ENCODE peak calls at places on chromosome 14, in four cellular contexts. M is NB4, F is astrocyte of the cerebellum, Q is H9. N is an unnamed sample.

GRCh38 chr14:57870686-57871457 is 5.0 kb upstream of the SLC35F4 start:
- DNase-seq in F (no peak), M (no peak), Q (no peak), N (no peak)

GRCh38 chr14:38867561-38868150 is 235.4 kb downstream of the SEC23A start:
- DNase-seq in Q (peak; percentile 78), M (peak; percentile 75), F (peak; percentile 86), N (peak; percentile 84)

GRCh38 chr14:49879683-49880204 is 13.1 kb upstream of the ARF6 start:
- DNase-seq in Q (peak; percentile 87), M (peak; percentile 87), F (no peak), N (peak; percentile 88)

GRCh38 chr14:52043690-52044089 is 25.2 kb downstream of the NID2 start:
- DNase-seq in F (no peak), Q (peak; percentile 74), M (peak; percentile 25), N (peak; percentile 39)

GRCh38 chr14:22465201-22465835 is 123.7 kb downstream of the DAD1 start:
- DNase-seq in F (no peak), Q (no peak), M (no peak), N (no peak)

GRCh38 chr14:100761481-100761880 is 34.8 kb downstream of the DLK1 start:
- DNase-seq in Q (no peak), F (peak; percentile 27), M (peak; percentile 10), N (no peak)

GRCh38 chr14:75184039-75184438 is 7.6 kb upstream of the TMED10 start:
- DNase-seq in F (no peak), M (no peak), Q (no peak), N (no peak)

GRCh38 chr14:85934123-85934885 is 404.4 kb downstream of the FLRT2 start:
- DNase-seq in Q (no peak), M (peak; percentile 73), F (no peak), N (peak; percentile 81)

GRCh38 chr14:99511421-99512109 is 30.4 kb downstream of the CCNK start:
- DNase-seq in Q (no peak), F (no peak), M (no peak), N (no peak)

GRCh38 chr14:29806124-29806517 is 121.5 kb downstream of the PRKD1 start:
- DNase-seq in F (no peak), M (no peak), Q (no peak), N (no peak)

GRCh38 chr14:77872971-77873370 is 73.1 kb downstream of the ADCK1 start:
- DNase-seq in M (no peak), F (no peak), Q (no peak), N (no peak)

GRCh38 chr14:77707355-77707723 is 484 bp downstream of the ALKBH1 start:
- DNase-seq in F (peak; percentile 11), Q (no peak), M (peak; percentile 56), N (peak; percentile 19)

GRCh38 chr14:51616724-51617409 is 34.8 kb upstream of the FRMD6 start:
- DNase-seq in M (no peak), Q (no peak), F (peak; percentile 94), N (no peak)

GRCh38 chr14:24196071-24197061 is 1.1 kb upstream of the TM9SF1 start:
- DNase-seq in F (no peak), Q (no peak), M (peak; percentile 68), N (peak; percentile 75)

GRCh38 chr14:52325632-52326031 is 11.5 kb downstream of the PTGER2 start:
- DNase-seq in Q (no peak), M (no peak), F (peak; percentile 62), N (no peak)

GRCh38 chr14:90419200-90419599 is 22.4 kb downstream of the CALM1 start:
- DNase-seq in Q (no peak), M (no peak), F (peak; percentile 88), N (no peak)

GRCh38 chr14:61578745-61579144 is 116.6 kb upstream of the HIF1A start:
- DNase-seq in M (peak; percentile 29), F (no peak), Q (no peak), N (no peak)

GRCh38 chr14:51328089-51328941 is 88.3 kb downstream of the TMX1 start:
- DNase-seq in M (no peak), Q (no peak), F (peak; percentile 62), N (peak; percentile 9)

GRCh38 chr14:96225745-96226151 is 21.1 kb downstream of the BDKRB2 start:
- DNase-seq in F (no peak), Q (peak; percentile 87), M (no peak), N (no peak)

GRCh38 chr14:77139540-77140342 is 1.9 kb downstream of the ZDHHC22 start:
- DNase-seq in F (no peak), M (peak; percentile 74), Q (peak; percentile 91), N (peak; percentile 34)

GRCh38 chr14:70576891-70577290 is 23.6 kb downstream of the MED6 start:
- DNase-seq in F (no peak), Q (no peak), M (no peak), N (no peak)

GRCh38 chr14:105398726-105399440 is 545 bp downstream of the TEX22 start:
- DNase-seq in F (no peak), M (peak; percentile 87), Q (peak; percentile 51), N (peak; percentile 79)

GRCh38 chr14:74281069-74281468 is 21.7 kb downstream of the ABCD4 start:
- DNase-seq in M (no peak), F (no peak), Q (no peak), N (no peak)

GRCh38 chr14:55707365-55707804 is 127.4 kb downstream of the KTN1 start:
- DNase-seq in F (peak; percentile 55), M (peak; percentile 39), Q (no peak), N (peak; percentile 17)

GRCh38 chr14:25411933-25412757 is 362.2 kb upstream of the STXBP6 start:
- DNase-seq in F (no peak), M (peak; percentile 2), Q (peak; percentile 77), N (no peak)

GRCh38 chr14:25406818-25407217 is 356.9 kb upstream of the STXBP6 start:
- DNase-seq in Q (peak; percentile 56), M (peak; percentile 67), F (no peak), N (peak; percentile 11)
- TF ChIP-seq CTCF in Q (peak; percentile 76), M (peak; percentile 70), F (peak; percentile 16), N (peak; percentile 12)

DNA sequence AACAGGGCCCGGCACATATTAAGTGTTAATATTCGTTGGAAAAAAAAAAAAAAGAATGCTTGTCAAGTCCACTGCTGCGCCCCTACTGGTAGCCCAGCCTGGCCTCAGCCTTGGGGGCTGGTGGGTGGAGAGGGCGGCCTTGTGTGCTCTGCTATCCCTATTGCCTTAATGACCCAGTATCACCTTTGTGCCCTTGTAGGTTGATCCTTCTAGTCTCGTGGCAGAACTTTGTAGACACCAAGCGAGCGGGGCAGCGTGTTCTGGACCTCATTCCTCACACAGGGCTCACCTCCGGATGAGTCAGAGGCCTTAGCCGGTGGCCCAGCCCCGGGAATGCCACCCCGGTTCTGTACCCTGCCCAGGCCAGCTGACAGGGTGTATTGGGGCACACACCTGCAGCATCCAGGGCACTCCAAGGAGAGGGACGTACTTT is 1.8 kb upstream of the RCOR1 start:
- DNase-seq in M (peak; percentile 45), Q (peak; percentile 83), F (no peak), N (peak; percentile 29)
- TF ChIP-seq CTCF in M (peak; percentile 2), Q (peak; percentile 75), F (peak; percentile 58), N (peak; percentile 10)

GRCh38 chr14:32560213-32560857 is 231.2 kb downstream of the AKAP6 start:
- DNase-seq in F (peak; percentile 73), Q (peak; percentile 63), M (peak; percentile 63), N (peak; percentile 75)

GRCh38 chr14:32567543-32568384 is 238.7 kb downstream of the AKAP6 start:
- DNase-seq in F (no peak), Q (no peak), M (no peak), N (no peak)

GRCh38 chr14:32565256-32565655 is 236.2 kb downstream of the AKAP6 start:
- DNase-seq in M (no peak), F (no peak), Q (no peak), N (no peak)

GRCh38 chr14:32561520-32561919 is 232.4 kb downstream of the AKAP6 start:
- DNase-seq in Q (no peak), F (no peak), M (no peak), N (no peak)

DNA sequence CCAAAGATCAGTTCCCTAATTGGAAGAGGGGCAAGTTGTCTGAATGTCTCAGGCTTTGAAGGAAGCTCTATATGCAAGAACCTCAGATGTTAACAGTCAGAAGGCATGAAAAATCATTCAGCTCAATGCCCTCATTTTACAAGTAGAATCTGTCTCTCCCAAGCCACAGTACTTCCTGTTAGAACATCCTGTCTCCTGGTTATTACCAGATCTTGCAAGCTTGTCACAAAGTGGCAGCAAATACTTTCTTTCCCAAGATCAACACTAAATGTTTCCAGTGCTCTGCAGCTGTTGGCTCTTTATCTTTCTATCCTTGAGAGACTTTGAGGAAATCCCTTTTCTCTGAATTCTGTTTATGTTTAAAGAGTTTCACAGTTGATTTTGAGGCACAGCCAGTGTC is 235.5 kb downstream of the AKAP6 start:
- DNase-seq in Q (no peak), F (no peak), M (peak; percentile 16), N (peak; percentile 31)
- TF ChIP-seq CTCF in Q (no peak), F (no peak), M (no peak), N (no peak)

GRCh38 chr14:64217747-64218146 is 76.4 kb downstream of the ESR2 start:
- DNase-seq in F (no peak), Q (no peak), M (no peak), N (no peak)

GRCh38 chr14:64215978-64216377 is 78.2 kb downstream of the ESR2 start:
- DNase-seq in M (no peak), F (no peak), Q (no peak), N (no peak)

GRCh38 chr14:64218344-64219240 is 75.6 kb downstream of the ESR2 start:
- DNase-seq in F (no peak), Q (no peak), M (no peak), N (peak; percentile 58)

GRCh38 chr14:64215274-64215673 is 78.9 kb downstream of the ESR2 start:
- DNase-seq in M (no peak), F (no peak), Q (no peak), N (no peak)

GRCh38 chr14:64217318-64217717 is 76.9 kb downstream of the ESR2 start:
- DNase-seq in F (no peak), Q (no peak), M (no peak), N (peak; percentile 64)
- TF ChIP-seq CTCF in F (no peak), Q (no peak), M (no peak), N (no peak)

N was measured in GM12865.